ENCODE peak calls at places on chromosomes 4 and X, in five cellular contexts. C is HepG2, F is K562, I is GM12878, Z is SK-N-SH. M is an unnamed sample.

GRCh38 chr4:105858466-105859040 is 36.7 kb upstream of the NPNT start:
- DNase-seq in Z (no peak), C (no peak), I (peak), F (no peak), M (no peak)

GRCh38 chr4:186727149-186727976 is 3.7 kb upstream of the FAT1 start:
- DNase-seq in F (no peak), I (no peak), C (no peak), Z (no peak), M (no peak)

GRCh38 chr4:89829470-89830138 is 7.4 kb downstream of the SNCA start:
- DNase-seq in Z (no peak), C (peak), F (no peak), I (peak), M (peak)

GRCh38 chr4:187236491-187236890 is 512.8 kb upstream of the FAT1 start:
- DNase-seq in C (no peak), F (no peak), Z (no peak), I (no peak), M (no peak)

GRCh38 chrX:40844476-40844875 is 109.1 kb upstream of the MED14 start:
- DNase-seq in F (no peak), I (no peak), Z (no peak), C (no peak), M (no peak)

GRCh38 chrX:334971-335757 is 16.6 kb upstream of the GTPBP6 start:
- DNase-seq in C (no peak), F (no peak), Z (no peak), I (no peak), M (no peak)

GRCh38 chr4:4440333-4441061 is 53.6 kb downstream of the NSG1 start:
- DNase-seq in C (no peak), I (peak), F (no peak), Z (no peak), M (no peak)

GRCh38 chr4:176009254-176009653 is 56.4 kb upstream of the WDR17 start:
- DNase-seq in I (no peak), F (no peak), Z (no peak), C (no peak), M (no peak)

GRCh38 chrX:7028246-7028645 is 119.3 kb upstream of the STS start:
- DNase-seq in F (no peak), Z (no peak), C (no peak), I (no peak), M (no peak)

GRCh38 chr4:89590102-89590501 is 246.9 kb downstream of the SNCA start:
- DNase-seq in Z (no peak), F (no peak), I (no peak), C (no peak), M (no peak)

GRCh38 chrX:16594490-16594889 is 55.5 kb upstream of the S100G start:
- DNase-seq in C (no peak), F (no peak), I (no peak), Z (peak), M (no peak)

GRCh38 chrX:10103023-10103422 is 53.8 kb upstream of the CLCN4 start:
- DNase-seq in F (no peak), C (no peak), I (no peak), Z (no peak), M (no peak)

GRCh38 chr4:85149656-85150055 is 183.2 kb upstream of the WDFY3 start:
- DNase-seq in Z (no peak), C (no peak), F (no peak), I (no peak), M (no peak)

GRCh38 chr4:15488658-15489470 is 19.2 kb downstream of the CC2D2A start:
- DNase-seq in Z (no peak), I (no peak), F (no peak), C (no peak), M (no peak)

GRCh38 chr4:40672528-40673522 is 43.2 kb upstream of the RBM47 start:
- DNase-seq in I (peak), F (peak), Z (no peak), C (peak), M (peak)

GRCh38 chrX:129876734-129877395 is 29.1 kb upstream of the UTP14A start:
- DNase-seq in I (no peak), F (no peak), C (peak), Z (no peak), M (no peak)

GRCh38 chrX:129872524-129872923 is 28.8 kb upstream of the ZDHHC9 start:
- DNase-seq in C (no peak), Z (no peak), F (no peak), I (no peak), M (no peak)

GRCh38 chrX:129877401-129877800 is 28.6 kb upstream of the UTP14A start:
- DNase-seq in I (no peak), F (no peak), C (no peak), Z (no peak), M (peak)

GRCh38 chrX:129875669-129876068 is 30.3 kb upstream of the UTP14A start:
- DNase-seq in C (no peak), F (no peak), I (no peak), Z (no peak), M (no peak)
- TF ChIP-seq REST in C (no peak), F (no peak), I (no peak), Z (no peak), M (no peak)

DNA sequence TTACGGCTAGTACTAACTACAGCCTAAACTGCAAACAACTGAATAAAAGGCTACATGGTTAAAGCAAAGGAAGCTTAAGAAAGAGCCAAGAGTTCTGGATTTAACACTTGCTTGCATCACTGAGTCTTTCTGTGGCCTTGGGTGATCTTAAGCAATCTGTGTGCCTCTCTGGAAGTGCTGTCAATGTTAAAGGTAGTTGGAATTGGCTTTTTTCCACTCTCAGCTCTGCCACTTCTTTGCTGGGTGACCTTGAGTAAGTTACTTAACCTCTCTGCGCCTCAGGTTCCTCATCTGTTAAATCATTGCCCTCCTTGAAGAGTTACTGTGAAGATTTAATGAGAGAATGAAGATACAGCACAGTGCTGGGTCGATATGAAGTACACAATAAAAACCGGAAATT is 15.7 kb downstream of the SLC2A9 start:
- DNase-seq in F (no peak), Z (no peak), C (no peak), I (no peak), M (no peak)
- TF ChIP-seq GABPA in F (no peak), Z (no peak), C (no peak), I (no peak), M (no peak)

GRCh38 chr4:958836-959337 is 14.5 kb downstream of the DGKQ start:
- DNase-seq in Z (no peak), C (no peak), I (no peak), F (no peak), M (no peak)
- H3K27ac ChIP-seq in Z (no peak), C (no peak), I (no peak), F (no peak), M (no peak)

DNA sequence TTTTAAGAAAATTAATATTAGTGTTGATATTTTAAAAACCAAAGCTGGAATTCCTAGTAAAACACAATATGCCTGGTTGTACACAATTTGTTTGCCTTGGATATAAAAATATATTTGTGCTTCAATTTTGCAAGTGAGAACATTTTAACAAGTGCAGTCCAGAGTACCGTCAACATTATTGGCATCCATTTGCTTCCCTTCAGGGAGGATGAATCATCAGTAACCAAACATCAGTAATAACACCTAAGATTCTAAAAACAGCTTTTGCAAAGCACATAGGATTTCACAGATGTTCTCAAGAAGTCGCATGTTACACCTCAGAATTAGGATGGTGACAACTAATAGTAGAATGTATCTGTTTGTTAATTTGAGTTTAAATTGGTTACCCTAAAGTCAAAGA is 262.6 kb upstream of the BMP3 start:
- DNase-seq in Z (no peak), I (no peak), F (no peak), C (no peak), M (no peak)
- TF ChIP-seq REST in Z (no peak), I (no peak), F (no peak), C (no peak), M (no peak)

DNA sequence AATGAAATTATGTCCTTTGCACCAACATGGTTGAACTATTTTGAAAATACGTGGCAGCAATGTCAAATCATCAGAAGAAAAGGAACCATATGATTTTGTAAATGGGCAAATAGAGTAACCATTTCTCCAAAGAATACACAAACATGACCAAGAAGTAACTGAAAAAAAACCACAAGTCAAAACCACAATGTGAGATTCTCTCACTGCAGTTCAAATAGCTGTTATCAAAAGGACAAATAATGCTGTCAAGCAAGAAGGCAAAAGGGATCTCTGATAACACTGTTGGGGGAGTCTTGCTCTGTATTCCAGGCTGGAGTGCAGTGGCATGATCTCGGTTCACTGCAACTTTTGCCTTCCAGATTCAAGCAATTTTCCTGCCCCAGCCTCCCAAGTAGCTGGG is 280.8 kb upstream of the ZCCHC13 start:
- DNase-seq in C (no peak), F (no peak), Z (no peak), I (no peak), M (no peak)
- TF ChIP-seq GABPA in C (no peak), F (no peak), Z (no peak), I (no peak), M (no peak)

GRCh38 chr4:2817701-2818350 is 24.9 kb downstream of the SH3BP2 start:
- DNase-seq in Z (peak), C (no peak), I (no peak), F (no peak), M (no peak)
- H3K27ac ChIP-seq in Z (peak), C (no peak), I (no peak), F (no peak), M (no peak)

DNA sequence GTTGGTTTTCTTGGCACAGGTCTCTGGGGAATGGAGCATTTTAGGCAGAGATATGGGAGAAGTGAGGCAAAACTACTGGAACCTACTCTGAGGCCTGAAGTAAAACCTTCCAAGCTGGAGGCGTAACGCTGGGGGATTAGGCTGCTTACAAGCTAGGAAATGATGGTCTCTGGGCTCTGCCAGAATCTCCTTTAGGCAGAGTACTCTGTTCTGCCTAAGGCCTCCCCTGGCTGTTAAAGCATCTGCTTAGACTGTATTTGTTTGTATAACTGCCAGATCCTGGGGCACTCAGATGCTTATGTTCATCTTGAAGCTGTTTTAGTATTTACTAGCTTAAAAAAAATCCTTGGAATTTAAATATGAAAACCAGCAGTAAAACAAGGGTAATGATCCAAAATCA is 822.2 kb downstream of the RPA4 start:
- DNase-seq in C (no peak), Z (no peak), I (no peak), F (no peak), M (no peak)
- TF ChIP-seq REST in C (no peak), Z (no peak), I (no peak), F (no peak), M (no peak)

GRCh38 chr4:36277533-36277932 is 3.9 kb upstream of the DTHD1 start:
- DNase-seq in C (no peak), I (no peak), F (no peak), Z (no peak), M (no peak)

GRCh38 chr4:36281384-36282106 is at the start of gene DTHD1:
- DNase-seq in F (no peak), I (no peak), C (no peak), Z (no peak), M (no peak)

GRCh38 chr4:36280555-36280954 is 861 bp upstream of the DTHD1 start:
- DNase-seq in I (no peak), Z (no peak), C (no peak), F (no peak), M (no peak)

GRCh38 chr4:36274158-36274557 is 7.3 kb upstream of the DTHD1 start:
- DNase-seq in Z (no peak), F (no peak), I (no peak), C (no peak), M (no peak)

DNA sequence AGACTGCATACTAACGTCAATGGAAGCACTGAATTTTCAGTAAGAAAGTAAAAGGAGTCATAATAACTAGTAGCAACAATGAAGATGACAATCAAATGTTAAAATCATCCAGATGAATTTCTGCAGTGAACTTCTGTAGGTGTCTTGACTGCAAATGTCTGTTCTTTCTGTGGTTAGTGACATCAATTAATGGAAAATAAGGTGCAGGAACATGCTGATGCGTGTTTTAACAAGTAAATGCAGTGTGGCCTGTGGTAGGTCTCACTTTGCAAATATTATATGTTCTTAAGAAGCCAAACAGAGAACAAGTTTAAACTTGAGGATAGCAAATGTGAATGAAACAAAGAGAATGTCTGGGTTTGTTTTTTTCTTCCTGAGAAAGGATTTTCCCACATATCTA is 2.6 kb upstream of the DTHD1 start:
- DNase-seq in F (no peak), Z (no peak), C (no peak), I (no peak), M (no peak)
- TF ChIP-seq GABPA in F (no peak), Z (no peak), C (no peak), I (no peak), M (no peak)

GRCh38 chr4:119628281-119629141 is at the start of gene PDE5A:
- DNase-seq in F (peak), Z (peak), I (no peak), C (peak), M (peak)
- H3K27ac ChIP-seq in F (no peak), Z (no peak), I (no peak), C (no peak), M (no peak)

M was measured in HL-60.